ENCODE peak calls at places on chromosomes 12 and 14, in nine cellular contexts. One of them, this sample, is unnamed.

GRCh38 chr12:98697209-98697608 is 52.1 kb downstream of the APAF1 start:
- DNase-seq in EL: no peak
- DNase-seq in GM12892: no peak
- DNase-seq in activated CD4-positive, alpha-beta T cell treated with anti-CD3 and anti-CD28 coated beads, Interleukin-2, amount 50 U/mL, for 1 hour: no peak
- DNase-seq in upper lobe of right lung: no peak
- DNase-seq in NCI-H1436: no peak
- DNase-seq in activated T-cell treated with anti-CD3 and anti-CD28 coated beads for 48 hours: no peak
- DNase-seq in stomach: no peak
- DNase-seq in activated naive CD4-positive, alpha-beta T cell treated with anti-CD3 and anti-CD28 coated beads, Interleukin-2, amount 10 ng/mL, durations not matched to agents 7 days and 5 days: no peak
- DNase-seq in this sample: no peak

GRCh38 chr12:124032265-124032886 is 59.4 kb downstream of the ZNF664 start:
- DNase-seq in stomach: peak
- DNase-seq in EL: peak
- DNase-seq in NCI-H1436: peak
- DNase-seq in GM12892: no peak
- DNase-seq in activated naive CD4-positive, alpha-beta T cell treated with anti-CD3 and anti-CD28 coated beads, Interleukin-2, amount 10 ng/mL, durations not matched to agents 7 days and 5 days: peak
- DNase-seq in upper lobe of right lung: no peak
- DNase-seq in activated T-cell treated with anti-CD3 and anti-CD28 coated beads for 48 hours: no peak
- DNase-seq in activated CD4-positive, alpha-beta T cell treated with anti-CD3 and anti-CD28 coated beads, Interleukin-2, amount 50 U/mL, for 1 hour: no peak
- DNase-seq in this sample: no peak

GRCh38 chr14:100547633-100548294 is 39.5 kb downstream of the BEGAIN start:
- DNase-seq in activated naive CD4-positive, alpha-beta T cell treated with anti-CD3 and anti-CD28 coated beads, Interleukin-2, amount 10 ng/mL, durations not matched to agents 7 days and 5 days: peak
- DNase-seq in stomach: peak
- DNase-seq in activated T-cell treated with anti-CD3 and anti-CD28 coated beads for 48 hours: no peak
- DNase-seq in EL: peak
- DNase-seq in NCI-H1436: peak
- DNase-seq in GM12892: no peak
- DNase-seq in activated CD4-positive, alpha-beta T cell treated with anti-CD3 and anti-CD28 coated beads, Interleukin-2, amount 50 U/mL, for 1 hour: peak
- DNase-seq in upper lobe of right lung: peak
- DNase-seq in this sample: no peak

GRCh38 chr14:102363182-102363952 is 626 bp downstream of the TECPR2 start:
- DNase-seq in activated CD4-positive, alpha-beta T cell treated with anti-CD3 and anti-CD28 coated beads, Interleukin-2, amount 50 U/mL, for 1 hour: peak
- DNase-seq in activated naive CD4-positive, alpha-beta T cell treated with anti-CD3 and anti-CD28 coated beads, Interleukin-2, amount 10 ng/mL, durations not matched to agents 7 days and 5 days: peak
- DNase-seq in stomach: peak
- DNase-seq in activated T-cell treated with anti-CD3 and anti-CD28 coated beads for 48 hours: peak
- DNase-seq in upper lobe of right lung: no peak
- DNase-seq in GM12892: peak
- DNase-seq in EL: peak
- DNase-seq in NCI-H1436: no peak
- DNase-seq in this sample: no peak

GRCh38 chr14:97390031-97390729 is 593.0 kb downstream of the VRK1 start:
- DNase-seq in NCI-H1436: no peak
- DNase-seq in stomach: no peak
- DNase-seq in EL: no peak
- DNase-seq in GM12892: no peak
- DNase-seq in upper lobe of right lung: no peak
- DNase-seq in activated CD4-positive, alpha-beta T cell treated with anti-CD3 and anti-CD28 coated beads, Interleukin-2, amount 50 U/mL, for 1 hour: no peak
- DNase-seq in activated naive CD4-positive, alpha-beta T cell treated with anti-CD3 and anti-CD28 coated beads, Interleukin-2, amount 10 ng/mL, durations not matched to agents 7 days and 5 days: no peak
- DNase-seq in activated T-cell treated with anti-CD3 and anti-CD28 coated beads for 48 hours: no peak
- DNase-seq in this sample: no peak

GRCh38 chr14:55699131-55700057 is 119.4 kb downstream of the KTN1 start:
- DNase-seq in upper lobe of right lung: no peak
- DNase-seq in activated naive CD4-positive, alpha-beta T cell treated with anti-CD3 and anti-CD28 coated beads, Interleukin-2, amount 10 ng/mL, durations not matched to agents 7 days and 5 days: no peak
- DNase-seq in activated T-cell treated with anti-CD3 and anti-CD28 coated beads for 48 hours: no peak
- DNase-seq in stomach: no peak
- DNase-seq in GM12892: no peak
- DNase-seq in EL: peak
- DNase-seq in NCI-H1436: no peak
- DNase-seq in activated CD4-positive, alpha-beta T cell treated with anti-CD3 and anti-CD28 coated beads, Interleukin-2, amount 50 U/mL, for 1 hour: no peak
- DNase-seq in this sample: no peak

GRCh38 chr12:62898568-62898967 is 36.4 kb downstream of the PPM1H start:
- DNase-seq in NCI-H1436: no peak
- DNase-seq in EL: no peak
- DNase-seq in activated CD4-positive, alpha-beta T cell treated with anti-CD3 and anti-CD28 coated beads, Interleukin-2, amount 50 U/mL, for 1 hour: no peak
- DNase-seq in upper lobe of right lung: no peak
- DNase-seq in GM12892: no peak
- DNase-seq in activated T-cell treated with anti-CD3 and anti-CD28 coated beads for 48 hours: no peak
- DNase-seq in stomach: no peak
- DNase-seq in activated naive CD4-positive, alpha-beta T cell treated with anti-CD3 and anti-CD28 coated beads, Interleukin-2, amount 10 ng/mL, durations not matched to agents 7 days and 5 days: no peak
- DNase-seq in this sample: no peak

GRCh38 chr12:124390442-124391116 is 95.7 kb downstream of the RFLNA start:
- DNase-seq in activated T-cell treated with anti-CD3 and anti-CD28 coated beads for 48 hours: no peak
- DNase-seq in EL: peak
- DNase-seq in NCI-H1436: no peak
- DNase-seq in upper lobe of right lung: peak
- DNase-seq in activated naive CD4-positive, alpha-beta T cell treated with anti-CD3 and anti-CD28 coated beads, Interleukin-2, amount 10 ng/mL, durations not matched to agents 7 days and 5 days: no peak
- DNase-seq in activated CD4-positive, alpha-beta T cell treated with anti-CD3 and anti-CD28 coated beads, Interleukin-2, amount 50 U/mL, for 1 hour: no peak
- DNase-seq in stomach: peak
- DNase-seq in GM12892: no peak
- DNase-seq in this sample: no peak

GRCh38 chr12:4112734-4113396 is 160.7 kb upstream of the CCND2 start:
- DNase-seq in EL: no peak
- DNase-seq in stomach: no peak
- DNase-seq in upper lobe of right lung: no peak
- DNase-seq in NCI-H1436: no peak
- DNase-seq in activated T-cell treated with anti-CD3 and anti-CD28 coated beads for 48 hours: no peak
- DNase-seq in activated CD4-positive, alpha-beta T cell treated with anti-CD3 and anti-CD28 coated beads, Interleukin-2, amount 50 U/mL, for 1 hour: no peak
- DNase-seq in activated naive CD4-positive, alpha-beta T cell treated with anti-CD3 and anti-CD28 coated beads, Interleukin-2, amount 10 ng/mL, durations not matched to agents 7 days and 5 days: no peak
- DNase-seq in GM12892: no peak
- DNase-seq in this sample: no peak

GRCh38 chr12:76199808-76200207 is 115.3 kb upstream of the NAP1L1 start:
- DNase-seq in EL: peak
- DNase-seq in activated naive CD4-positive, alpha-beta T cell treated with anti-CD3 and anti-CD28 coated beads, Interleukin-2, amount 10 ng/mL, durations not matched to agents 7 days and 5 days: no peak
- DNase-seq in upper lobe of right lung: no peak
- DNase-seq in activated T-cell treated with anti-CD3 and anti-CD28 coated beads for 48 hours: no peak
- DNase-seq in activated CD4-positive, alpha-beta T cell treated with anti-CD3 and anti-CD28 coated beads, Interleukin-2, amount 50 U/mL, for 1 hour: no peak
- DNase-seq in NCI-H1436: no peak
- DNase-seq in GM12892: no peak
- DNase-seq in stomach: no peak
- DNase-seq in this sample: no peak

GRCh38 chr12:67885370-67886169 is 103.7 kb upstream of the IFNG-AS1 start:
- DNase-seq in activated naive CD4-positive, alpha-beta T cell treated with anti-CD3 and anti-CD28 coated beads, Interleukin-2, amount 10 ng/mL, durations not matched to agents 7 days and 5 days: no peak
- DNase-seq in EL: peak
- DNase-seq in activated CD4-positive, alpha-beta T cell treated with anti-CD3 and anti-CD28 coated beads, Interleukin-2, amount 50 U/mL, for 1 hour: no peak
- DNase-seq in stomach: no peak
- DNase-seq in upper lobe of right lung: no peak
- DNase-seq in NCI-H1436: no peak
- DNase-seq in activated T-cell treated with anti-CD3 and anti-CD28 coated beads for 48 hours: no peak
- DNase-seq in GM12892: no peak
- DNase-seq in this sample: peak

This sample was measured in epithelial cell of proximal tubule.